ENCODE peak calls at places on chromosome 6, in six cellular contexts. M, Z, T, B, H and U are unnamed samples.

GRCh38 chr6:31210119-31210518 is 39.6 kb upstream of the POU5F1 start:
- DNase-seq in H (no peak), B (no peak), Z (no peak), M (no peak), T (no peak), U (no peak)

GRCh38 chr6:157226026-157226639 is 97.2 kb downstream of the TMEM242 start:
- DNase-seq in T (no peak), H (no peak), B (no peak), Z (no peak), M (no peak), U (no peak)

GRCh38 chr6:108165714-108166663 is at the start of gene NR2E1:
- DNase-seq in M (no peak), T (no peak), H (no peak), B (peak; percentile 71), Z (peak; percentile 32), U (no peak)

GRCh38 chr6:159249752-159250151 is 80.6 kb downstream of the FNDC1 start:
- DNase-seq in T (no peak), B (no peak), M (no peak), Z (no peak), H (no peak), U (no peak)

GRCh38 chr6:35327349-35328027 is 14.9 kb upstream of the PPARD start:
- DNase-seq in B (peak; percentile 76), Z (peak; percentile 61), H (no peak), M (peak; percentile 67), T (peak; percentile 50), U (peak; percentile 64)

GRCh38 chr6:107941199-107941598 is 16.8 kb downstream of the SEC63 start:
- DNase-seq in B (no peak), H (no peak), T (no peak), Z (no peak), M (no peak), U (no peak)

GRCh38 chr6:42197574-42198362 is 3.0 kb upstream of the GUCA1B start:
- DNase-seq in Z (peak; percentile 88), H (no peak), M (peak; percentile 1), B (no peak), T (no peak), U (no peak)

GRCh38 chr6:30985490-30985889 is 2.0 kb downstream of the MUC21 start:
- DNase-seq in Z (no peak), B (no peak), H (no peak), T (no peak), M (no peak), U (no peak)

GRCh38 chr6:151408858-151409257 is 17.5 kb upstream of the ZBTB2 start:
- DNase-seq in Z (no peak), H (no peak), B (no peak), M (no peak), T (no peak), U (no peak)

GRCh38 chr6:104402572-104402971 is 457.1 kb downstream of the HACE1 start:
- DNase-seq in M (no peak), T (no peak), Z (peak; percentile 11), B (no peak), H (no peak), U (no peak)

GRCh38 chr6:64680446-64680845 is 1026.6 kb downstream of the EYS start:
- DNase-seq in H (no peak), B (no peak), M (no peak), Z (no peak), T (no peak), U (no peak)

GRCh38 chr6:126716012-126716411 is 376.1 kb downstream of the CENPW start:
- DNase-seq in M (no peak), Z (peak; percentile 21), H (no peak), T (no peak), B (no peak), U (no peak)

GRCh38 chr6:116099036-116099435 is 1.6 kb upstream of the NT5DC1 start:
- DNase-seq in M (no peak), B (no peak), Z (no peak), H (no peak), T (no peak), U (no peak)

GRCh38 chr6:125102901-125103300 is 50.7 kb upstream of the TPD52L1 start:
- DNase-seq in H (no peak), M (no peak), T (no peak), B (no peak), Z (peak; percentile 95), U (no peak)

GRCh38 chr6:39172377-39172757 is 56.9 kb downstream of the KCNK5 start:
- DNase-seq in Z (no peak), T (no peak), H (no peak), B (no peak), M (no peak), U (no peak)

GRCh38 chr6:138109042-138109997 is 2.1 kb upstream of the PERP start:
- DNase-seq in B (peak; percentile 74), T (peak; percentile 29), M (peak; percentile 67), H (peak; percentile 63), Z (peak; percentile 69), U (peak; percentile 55)

GRCh38 chr6:116511424-116512131 is at the start of gene CALHM5:
- DNase-seq in B (no peak), H (no peak), Z (peak; percentile 88), M (no peak), T (peak; percentile 43), U (no peak)

GRCh38 chr6:90650041-90650948 is 63.4 kb upstream of the MAP3K7 start:
- DNase-seq in H (peak; percentile 67), B (no peak), Z (no peak), T (no peak), M (no peak), U (no peak)

GRCh38 chr6:39202166-39202565 is 27.1 kb downstream of the KCNK5 start:
- DNase-seq in H (no peak), T (no peak), B (no peak), Z (no peak), M (no peak), U (no peak)

GRCh38 chr6:28658475-28659249 is 133.0 kb downstream of the GPX5 start:
- DNase-seq in Z (peak; percentile 24), H (no peak), T (no peak), B (no peak), M (no peak), U (no peak)

GRCh38 chr6:26285143-26286134 is 79.6 kb upstream of the BTN3A2 start:
- DNase-seq in T (peak; percentile 92), M (peak; percentile 87), B (peak; percentile 96), Z (peak; percentile 100), H (peak; percentile 93), U (peak; percentile 87)

GRCh38 chr6:34347303-34347702 is 45.2 kb downstream of the NUDT3 start:
- DNase-seq in Z (no peak), T (no peak), B (no peak), M (no peak), H (no peak), U (no peak)

GRCh38 chr6:36075656-36076055 is 48.0 kb downstream of the MAPK14 start:
- DNase-seq in T (no peak), H (no peak), B (no peak), M (no peak), Z (no peak), U (no peak)

GRCh38 chr6:38638941-38639497 is 710 bp downstream of the BTBD9 start:
- DNase-seq in B (no peak), T (no peak), Z (peak; percentile 53), M (peak; percentile 38), H (no peak), U (peak; percentile 38)

GRCh38 chr6:3571206-3571815 is 114.5 kb upstream of the SLC22A23 start:
- DNase-seq in B (no peak), Z (no peak), T (no peak), M (no peak), H (no peak), U (no peak)

GRCh38 chr6:1110164-1110563 is 201.7 kb upstream of the FOXQ1 start:
- DNase-seq in Z (peak; percentile 32), H (no peak), M (no peak), B (no peak), T (no peak), U (no peak)

GRCh38 chr6:163533443-163533842 is 118.9 kb downstream of the QKI start:
- DNase-seq in B (no peak), T (no peak), M (no peak), Z (peak; percentile 93), H (no peak), U (no peak)

GRCh38 chr6:136337606-136338005 is 48.0 kb upstream of the BCLAF1 start:
- DNase-seq in H (no peak), T (no peak), Z (no peak), M (no peak), B (no peak), U (no peak)

GRCh38 chr6:141203902-141204575 is 928.7 kb upstream of the GJE1 start:
- DNase-seq in H (no peak), T (no peak), B (no peak), Z (peak; percentile 28), M (no peak), U (no peak)

GRCh38 chr6:155264704-155265320 is 999 bp downstream of the CLDN20 start:
- DNase-seq in Z (peak; percentile 63), T (no peak), H (no peak), B (no peak), M (no peak), U (no peak)

GRCh38 chr6:26520088-26520839 is 17.9 kb upstream of the HMGN4 start:
- DNase-seq in H (no peak), M (peak; percentile 11), Z (no peak), T (peak; percentile 59), B (peak; percentile 49), U (no peak)

GRCh38 chr6:131976545-131977061 is 25.4 kb upstream of the CCN2 start:
- DNase-seq in H (no peak), M (no peak), Z (no peak), B (no peak), T (no peak), U (no peak)

GRCh38 chr6:2630362-2630761 is 120.4 kb downstream of the MYLK4 start:
- DNase-seq in B (no peak), Z (peak; percentile 97), M (no peak), H (no peak), T (no peak), U (no peak)